ENCODE peak calls at places on chromosome 12, in six cellular contexts. I is astrocyte of the cerebellum, A is skeletal muscle cell, X is RWPE1, U is NCI-H510A treated with DMSO at 0.1 percent for 48 hours, O is nephron progenitor cell. Z is an unnamed sample.

GRCh38 chr12:71124833-71125460 is 32.9 kb downstream of the TSPAN8 start:
- DNase-seq in X (no peak), U (no peak), O (no peak), I (no peak), A (no peak), Z (no peak)

GRCh38 chr12:86530996-86531655 is 274.9 kb upstream of the MGAT4C start:
- DNase-seq in U (no peak), I (no peak), X (no peak), A (no peak), O (no peak), Z (no peak)

GRCh38 chr12:64092507-64092906 is 129.6 kb downstream of the KICS2 start:
- DNase-seq in X (no peak), I (no peak), A (no peak), U (no peak), O (no peak), Z (no peak)

GRCh38 chr12:57164966-57165365 is 17.5 kb upstream of the LRP1-AS start:
- DNase-seq in I (no peak), U (no peak), X (no peak), A (no peak), O (no peak), Z (no peak)

GRCh38 chr12:28645436-28645835 is 455.2 kb downstream of the CCDC91 start:
- DNase-seq in U (no peak), I (no peak), A (no peak), O (no peak), X (no peak), Z (no peak)

GRCh38 chr12:46360370-46360769 is 12.2 kb downstream of the SLC38A2 start:
- DNase-seq in I (no peak), O (no peak), U (no peak), X (no peak), A (no peak), Z (no peak)

GRCh38 chr12:112349440-112349839 is 32.8 kb downstream of the HECTD4 start:
- DNase-seq in X (no peak), O (no peak), I (peak; percentile 60), U (no peak), A (no peak), Z (no peak)

GRCh38 chr12:2988494-2988893 is 29.3 kb downstream of the TEAD4 start:
- DNase-seq in X (no peak), A (no peak), U (no peak), I (no peak), O (no peak), Z (no peak)

GRCh38 chr12:70197362-70197744 is 45.9 kb upstream of the CNOT2 start:
- DNase-seq in A (peak; percentile 29), O (no peak), U (no peak), X (no peak), I (no peak), Z (no peak)

GRCh38 chr12:58703911-58704310 is 216.4 kb downstream of the LRIG3 start:
- DNase-seq in O (no peak), I (peak; percentile 1), A (no peak), U (no peak), X (no peak), Z (no peak)

GRCh38 chr12:125122668-125123067 is 57.4 kb downstream of the AACS start:
- DNase-seq in X (no peak), U (no peak), O (no peak), I (no peak), A (no peak), Z (no peak)

GRCh38 chr12:11698729-11699128 is 49.3 kb downstream of the ETV6 start:
- DNase-seq in X (no peak), I (no peak), A (no peak), O (no peak), U (no peak), Z (no peak)

GRCh38 chr12:95633049-95633545 is 81.8 kb upstream of the USP44 start:
- DNase-seq in U (no peak), A (peak; percentile 77), X (peak; percentile 94), I (no peak), O (no peak), Z (no peak)

GRCh38 chr12:76519538-76519937 is 40.0 kb downstream of the OSBPL8 start:
- DNase-seq in U (no peak), A (no peak), O (no peak), X (no peak), I (no peak), Z (no peak)

GRCh38 chr12:560666-561065 is 100.9 kb downstream of the B4GALNT3 start:
- DNase-seq in A (no peak), X (no peak), U (peak; percentile 18), I (no peak), O (no peak), Z (no peak)

GRCh38 chr12:47393403-47393790 is 312.4 kb downstream of the RPAP3 start:
- DNase-seq in O (no peak), U (no peak), X (no peak), I (no peak), A (no peak), Z (no peak)

GRCh38 chr12:29921307-29921706 is 137.6 kb upstream of the TMTC1 start:
- DNase-seq in U (no peak), O (no peak), A (no peak), I (no peak), X (peak; percentile 1), Z (no peak)

GRCh38 chr12:3315201-3315661 is 175.8 kb upstream of the PRMT8 start:
- DNase-seq in U (peak; percentile 94), O (no peak), A (no peak), X (peak; percentile 79), I (no peak), Z (no peak)

GRCh38 chr12:105921872-105922669 is 216.7 kb downstream of the NUAK1 start:
- DNase-seq in O (no peak), U (no peak), I (no peak), A (no peak), X (no peak), Z (no peak)

GRCh38 chr12:65948320-65949008 is 124.2 kb downstream of the HMGA2 start:
- DNase-seq in U (no peak), O (no peak), I (peak; percentile 98), X (peak; percentile 75), A (peak; percentile 87), Z (no peak)

GRCh38 chr12:106493531-106493930 is 89.3 kb upstream of the RFX4 start:
- DNase-seq in A (no peak), U (peak; percentile 57), I (no peak), X (no peak), O (no peak), Z (no peak)

GRCh38 chr12:20593611-20594010 is 101.5 kb upstream of the SLCO1C1 start:
- DNase-seq in X (no peak), A (no peak), U (no peak), I (no peak), O (no peak), Z (no peak)

GRCh38 chr12:3712209-3712992 is 40.5 kb downstream of the CRACR2A start:
- DNase-seq in O (no peak), U (no peak), I (no peak), X (no peak), A (no peak), Z (no peak)

GRCh38 chr12:180445-180844 is 33.5 kb downstream of the SLC6A12 start:
- DNase-seq in U (peak; percentile 11), A (no peak), O (no peak), I (no peak), X (no peak), Z (no peak)

GRCh38 chr12:131903270-131904255 is 9.1 kb downstream of the ULK1 start:
- DNase-seq in A (no peak), I (no peak), U (no peak), O (no peak), X (no peak), Z (no peak)